ENCODE peak calls at places on chromosome 10, in four cellular contexts. S, Q, G and P are unnamed samples.

GRCh38 chr10:80614576-80615416 is 77.1 kb downstream of the SH2D4B start:
- DNase-seq in S (no peak), Q (no peak), G (no peak), P (no peak)

GRCh38 chr10:125160856-125161569 is 650 bp upstream of the CTBP2 start:
- DNase-seq in S (no peak), Q (peak), G (peak), P (peak)

GRCh38 chr10:51524041-51524440 is 175.4 kb downstream of the CSTF2T start:
- DNase-seq in S (no peak), Q (no peak), G (no peak), P (no peak)

GRCh38 chr10:89120931-89121907 is 85.9 kb downstream of the CH25H start:
- DNase-seq in S (no peak), Q (no peak), G (peak), P (no peak)

GRCh38 chr10:89649051-89649450 is 4.0 kb upstream of the PANK1 start:
- DNase-seq in S (no peak), Q (no peak), G (no peak), P (no peak)

GRCh38 chr10:110209926-110210662 is 2.7 kb downstream of the MXI1 start:
- DNase-seq in S (no peak), Q (peak), G (peak), P (peak)

GRCh38 chr10:72254891-72255568 is 18.7 kb upstream of the DDIT4 start:
- DNase-seq in S (no peak), Q (peak), G (peak), P (peak)

GRCh38 chr10:121357323-121357835 is 240.9 kb downstream of the FGFR2 start:
- DNase-seq in S (no peak), Q (no peak), G (no peak), P (no peak)

GRCh38 chr10:123891147-123892011 is at the start of gene CPXM2:
- DNase-seq in S (no peak), Q (no peak), G (no peak), P (no peak)

GRCh38 chr10:104498345-104498955 is 142.6 kb upstream of the SORCS3 start:
- DNase-seq in S (no peak), Q (no peak), G (no peak), P (no peak)

GRCh38 chr10:73922007-73922863 is 11.3 kb downstream of the PLAU start:
- DNase-seq in S (no peak), Q (no peak), G (no peak), P (no peak)